ENCODE peak calls at places on chromosome 3, in ten cellular contexts. One of them, this sample, is unnamed.

GRCh38 chr3:20225769-20226168 is 39.8 kb upstream of the SGO1 start:
- DNase-seq in H1: no peak
- DNase-seq in NB4: peak; percentile 46
- DNase-seq in IMR-90: peak; percentile 3
- DNase-seq in K562: peak; percentile 17
- DNase-seq in body of pancreas: no peak
- DNase-seq in GM12891: no peak
- DNase-seq in HCT116: peak; percentile 40
- DNase-seq in heart left ventricle: no peak
- DNase-seq in ovary: no peak
- DNase-seq in this sample: peak; percentile 29

GRCh38 chr3:38533285-38533994 is 37.3 kb downstream of the EXOG start:
- DNase-seq in NB4: no peak
- DNase-seq in K562: peak; percentile 24
- DNase-seq in IMR-90: no peak
- DNase-seq in H1: no peak
- DNase-seq in ovary: no peak
- DNase-seq in HCT116: no peak
- DNase-seq in heart left ventricle: peak; percentile 91
- DNase-seq in body of pancreas: no peak
- DNase-seq in GM12891: no peak
- DNase-seq in this sample: peak; percentile 35

GRCh38 chr3:37608061-37608702 is 253.5 kb upstream of the CTDSPL start:
- DNase-seq in H1: no peak
- DNase-seq in heart left ventricle: no peak
- DNase-seq in NB4: no peak
- DNase-seq in K562: no peak
- DNase-seq in GM12891: no peak
- DNase-seq in IMR-90: no peak
- DNase-seq in ovary: no peak
- DNase-seq in HCT116: no peak
- DNase-seq in body of pancreas: no peak
- DNase-seq in this sample: no peak

GRCh38 chr3:106121491-106122289 is 252.9 kb upstream of the CBLB start:
- DNase-seq in body of pancreas: no peak
- DNase-seq in HCT116: no peak
- DNase-seq in NB4: no peak
- DNase-seq in heart left ventricle: no peak
- DNase-seq in GM12891: no peak
- DNase-seq in IMR-90: no peak
- DNase-seq in K562: no peak
- DNase-seq in H1: no peak
- DNase-seq in ovary: no peak
- DNase-seq in this sample: no peak

GRCh38 chr3:13194285-13195209 is 121.3 kb upstream of the IQSEC1 start:
- DNase-seq in H1: no peak
- DNase-seq in K562: no peak
- DNase-seq in HCT116: no peak
- DNase-seq in GM12891: no peak
- DNase-seq in body of pancreas: no peak
- DNase-seq in IMR-90: no peak
- DNase-seq in NB4: peak; percentile 59
- DNase-seq in ovary: no peak
- DNase-seq in heart left ventricle: no peak
- DNase-seq in this sample: no peak

GRCh38 chr3:70824078-70824477 is 511.6 kb upstream of the MDFIC2 start:
- DNase-seq in H1: no peak
- DNase-seq in ovary: no peak
- DNase-seq in IMR-90: peak; percentile 43
- DNase-seq in HCT116: no peak
- DNase-seq in body of pancreas: no peak
- DNase-seq in K562: no peak
- DNase-seq in NB4: no peak
- DNase-seq in GM12891: no peak
- DNase-seq in heart left ventricle: no peak
- DNase-seq in this sample: no peak

GRCh38 chr3:182143903-182144302 is 432.2 kb downstream of the SOX2 start:
- DNase-seq in HCT116: no peak
- DNase-seq in heart left ventricle: no peak
- DNase-seq in K562: no peak
- DNase-seq in H1: no peak
- DNase-seq in body of pancreas: no peak
- DNase-seq in ovary: no peak
- DNase-seq in GM12891: no peak
- DNase-seq in NB4: no peak
- DNase-seq in IMR-90: no peak
- DNase-seq in this sample: no peak

GRCh38 chr3:55615694-55616310 is 128.7 kb upstream of the WNT5A start:
- DNase-seq in body of pancreas: no peak
- DNase-seq in NB4: no peak
- DNase-seq in HCT116: no peak
- DNase-seq in heart left ventricle: peak; percentile 32
- DNase-seq in GM12891: no peak
- DNase-seq in IMR-90: no peak
- DNase-seq in K562: no peak
- DNase-seq in H1: peak; percentile 72
- DNase-seq in ovary: no peak
- DNase-seq in this sample: no peak

GRCh38 chr3:2154596-2154995 is 55.9 kb downstream of the CNTN4 start:
- DNase-seq in NB4: no peak
- DNase-seq in ovary: no peak
- DNase-seq in IMR-90: no peak
- DNase-seq in K562: no peak
- DNase-seq in heart left ventricle: no peak
- DNase-seq in H1: no peak
- DNase-seq in GM12891: no peak
- DNase-seq in body of pancreas: no peak
- DNase-seq in HCT116: no peak
- DNase-seq in this sample: no peak

GRCh38 chr3:194517333-194517732 is 30.5 kb upstream of the ATP13A3 start:
- DNase-seq in heart left ventricle: no peak
- DNase-seq in IMR-90: no peak
- DNase-seq in NB4: no peak
- DNase-seq in ovary: no peak
- DNase-seq in body of pancreas: no peak
- DNase-seq in GM12891: no peak
- DNase-seq in K562: no peak
- DNase-seq in H1: no peak
- DNase-seq in HCT116: no peak
- DNase-seq in this sample: no peak

GRCh38 chr3:104951426-104951825 is 415.3 kb upstream of the ALCAM start:
- DNase-seq in body of pancreas: no peak
- DNase-seq in HCT116: no peak
- DNase-seq in H1: no peak
- DNase-seq in GM12891: no peak
- DNase-seq in NB4: no peak
- DNase-seq in heart left ventricle: no peak
- DNase-seq in ovary: no peak
- DNase-seq in K562: no peak
- DNase-seq in IMR-90: peak; percentile 38
- DNase-seq in this sample: no peak

GRCh38 chr3:55364426-55364825 is 122.7 kb downstream of the WNT5A start:
- DNase-seq in GM12891: no peak
- DNase-seq in HCT116: no peak
- DNase-seq in NB4: no peak
- DNase-seq in H1: no peak
- DNase-seq in IMR-90: no peak
- DNase-seq in K562: no peak
- DNase-seq in ovary: no peak
- DNase-seq in heart left ventricle: no peak
- DNase-seq in body of pancreas: no peak
- DNase-seq in this sample: no peak

GRCh38 chr3:171134170-171134569 is 107.7 kb upstream of the SLC2A2 start:
- DNase-seq in IMR-90: no peak
- DNase-seq in H1: no peak
- DNase-seq in K562: no peak
- DNase-seq in body of pancreas: no peak
- DNase-seq in GM12891: no peak
- DNase-seq in ovary: no peak
- DNase-seq in NB4: no peak
- DNase-seq in heart left ventricle: no peak
- DNase-seq in HCT116: no peak
- DNase-seq in this sample: no peak

GRCh38 chr3:54427951-54428871 is 305.9 kb downstream of the CACNA2D3 start:
- DNase-seq in H1: peak; percentile 43
- DNase-seq in IMR-90: peak; percentile 76
- DNase-seq in heart left ventricle: peak; percentile 32
- DNase-seq in K562: peak; percentile 35
- DNase-seq in HCT116: peak; percentile 36
- DNase-seq in NB4: peak; percentile 68
- DNase-seq in GM12891: peak; percentile 18
- DNase-seq in body of pancreas: peak; percentile 56
- DNase-seq in ovary: peak; percentile 63
- DNase-seq in this sample: peak; percentile 64

DNA sequence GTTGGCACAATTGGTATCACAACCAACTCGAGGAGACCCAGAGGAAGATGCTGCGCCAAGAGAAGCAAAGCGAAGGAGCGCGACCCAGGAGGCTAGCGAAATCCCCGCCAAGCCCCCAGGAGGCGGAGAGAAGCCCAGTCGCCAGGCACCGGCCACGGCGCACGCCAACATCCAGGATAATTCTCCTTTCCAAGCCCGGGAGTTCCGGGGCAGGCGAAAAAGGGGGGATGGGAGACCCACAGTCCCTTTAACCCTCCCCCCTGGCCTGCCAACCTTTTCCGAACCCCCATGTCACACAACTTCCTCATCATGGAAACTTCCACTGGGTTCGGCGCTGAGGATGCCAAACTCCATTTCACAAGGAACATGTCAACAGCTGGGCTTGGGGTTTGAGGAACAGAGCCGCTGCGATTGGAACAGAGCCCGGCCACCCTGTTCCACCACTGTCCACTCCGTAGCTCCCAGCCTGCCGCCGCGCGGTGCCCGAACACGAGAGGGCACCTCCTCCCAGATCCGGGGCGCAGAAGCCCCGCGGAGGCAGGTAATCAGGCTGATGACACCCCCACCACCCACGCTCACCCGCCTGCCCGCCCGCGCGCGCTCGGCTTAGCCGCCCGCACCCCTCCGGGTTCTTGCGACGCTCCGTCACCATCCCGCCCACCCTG is 567 bp downstream of the THRB start:
- DNase-seq in K562: peak; percentile 77
- DNase-seq in H1: no peak
- DNase-seq in ovary: peak; percentile 44
- DNase-seq in heart left ventricle: peak; percentile 91
- DNase-seq in GM12891: no peak
- DNase-seq in HCT116: no peak
- DNase-seq in IMR-90: no peak
- DNase-seq in body of pancreas: peak; percentile 70
- DNase-seq in NB4: no peak
- DNase-seq in this sample: no peak
- TF ChIP-seq POLR2A in K562: no peak
- TF ChIP-seq POLR2A in H1: no peak
- TF ChIP-seq POLR2A in ovary: no peak
- TF ChIP-seq POLR2A in heart left ventricle: no peak
- TF ChIP-seq POLR2A in GM12891: no peak
- TF ChIP-seq POLR2A in HCT116: no peak
- TF ChIP-seq POLR2A in IMR-90: no peak
- TF ChIP-seq POLR2A in body of pancreas: no peak
- TF ChIP-seq POLR2A in NB4: no peak
- TF ChIP-seq POLR2A in this sample: peak; percentile 68

GRCh38 chr3:149368850-149369497 is 8.5 kb downstream of the TM4SF1 start:
- DNase-seq in K562: no peak
- DNase-seq in NB4: no peak
- DNase-seq in GM12891: no peak
- DNase-seq in H1: no peak
- DNase-seq in body of pancreas: no peak
- DNase-seq in HCT116: no peak
- DNase-seq in ovary: no peak
- DNase-seq in IMR-90: no peak
- DNase-seq in heart left ventricle: no peak
- DNase-seq in this sample: no peak
- TF ChIP-seq POLR2A in K562: no peak
- TF ChIP-seq POLR2A in NB4: no peak
- TF ChIP-seq POLR2A in GM12891: no peak
- TF ChIP-seq POLR2A in H1: no peak
- TF ChIP-seq POLR2A in body of pancreas: no peak
- TF ChIP-seq POLR2A in HCT116: no peak
- TF ChIP-seq POLR2A in ovary: no peak
- TF ChIP-seq POLR2A in IMR-90: no peak
- TF ChIP-seq POLR2A in heart left ventricle: no peak
- TF ChIP-seq POLR2A in this sample: no peak

DNA sequence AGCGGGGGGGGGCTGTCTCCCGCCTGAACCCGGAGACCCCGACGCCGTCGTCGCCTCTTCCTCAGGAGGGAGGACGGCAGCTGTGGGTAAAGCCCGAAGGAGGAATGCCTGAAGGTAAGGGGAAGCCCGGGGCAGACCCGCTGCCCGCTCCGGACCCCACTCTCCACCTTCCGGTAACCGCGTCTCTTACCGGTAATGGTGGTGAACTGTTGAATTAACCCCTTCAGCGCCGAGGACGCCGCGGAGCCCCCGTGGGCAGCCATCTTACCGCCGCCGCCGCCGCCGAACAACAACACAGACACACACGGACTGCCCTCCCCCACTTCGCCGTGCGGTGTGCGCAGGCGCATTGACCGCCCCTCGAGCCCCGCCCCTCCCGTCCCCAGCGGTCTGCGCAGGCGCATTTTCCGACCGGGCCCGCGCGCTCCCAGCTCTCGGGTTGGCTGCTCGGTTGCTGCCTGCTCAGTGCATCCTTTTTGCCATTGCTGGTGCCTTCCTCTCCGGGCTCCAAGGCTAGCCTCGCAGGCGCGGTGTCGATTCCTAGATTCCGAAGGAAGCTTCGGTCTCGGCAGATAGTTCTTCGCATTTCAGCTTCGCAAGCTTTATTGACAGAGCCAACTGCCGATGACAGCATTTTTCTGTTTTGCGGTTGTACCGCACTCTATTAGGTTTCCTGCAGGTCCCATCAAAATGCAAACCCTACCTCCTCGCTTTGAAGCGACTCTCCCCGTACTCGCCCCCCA is at the start of gene UBXN7:
- DNase-seq in IMR-90: peak; percentile 90
- DNase-seq in H1: peak; percentile 89
- DNase-seq in heart left ventricle: peak; percentile 97
- DNase-seq in ovary: peak; percentile 95
- DNase-seq in body of pancreas: peak; percentile 95
- DNase-seq in GM12891: peak; percentile 91
- DNase-seq in NB4: peak; percentile 93
- DNase-seq in HCT116: peak; percentile 69
- DNase-seq in K562: peak; percentile 100
- DNase-seq in this sample: peak; percentile 98
- TF ChIP-seq POLR2A in IMR-90: no peak
- TF ChIP-seq POLR2A in H1: peak; percentile 89
- TF ChIP-seq POLR2A in heart left ventricle: no peak
- TF ChIP-seq POLR2A in ovary: peak; percentile 57
- TF ChIP-seq POLR2A in body of pancreas: peak; percentile 23
- TF ChIP-seq POLR2A in GM12891: peak; percentile 79
- TF ChIP-seq POLR2A in NB4: peak; percentile 66
- TF ChIP-seq POLR2A in HCT116: peak; percentile 81
- TF ChIP-seq POLR2A in K562: peak; percentile 79
- TF ChIP-seq POLR2A in this sample: peak; percentile 81

DNA sequence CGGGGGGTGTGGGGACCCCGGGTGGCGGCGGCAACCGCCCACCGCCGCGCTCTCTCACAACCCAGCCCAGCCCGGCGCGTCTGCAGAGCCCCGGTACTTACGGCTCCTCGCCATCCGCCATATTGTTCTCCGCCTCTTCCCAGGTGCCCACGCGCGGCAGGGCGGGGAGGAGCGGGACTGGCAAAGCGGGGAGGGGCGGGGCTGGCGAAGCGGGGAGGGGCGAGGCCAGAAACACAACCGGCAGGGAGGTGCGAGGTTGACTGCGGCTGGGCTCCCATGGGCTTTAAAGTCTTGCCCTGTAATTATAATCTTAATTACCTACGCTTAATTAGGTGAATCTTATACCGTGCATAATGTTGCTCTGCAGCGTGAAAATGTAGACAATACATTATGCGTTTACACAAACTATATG is at the start of gene UBA3:
- DNase-seq in HCT116: peak; percentile 56
- DNase-seq in K562: peak; percentile 79
- DNase-seq in ovary: peak; percentile 89
- DNase-seq in H1: peak; percentile 36
- DNase-seq in body of pancreas: peak; percentile 90
- DNase-seq in heart left ventricle: peak; percentile 95
- DNase-seq in IMR-90: peak; percentile 77
- DNase-seq in GM12891: peak; percentile 66
- DNase-seq in NB4: peak; percentile 92
- DNase-seq in this sample: peak; percentile 92
- TF ChIP-seq POLR2A in HCT116: no peak
- TF ChIP-seq POLR2A in K562: no peak
- TF ChIP-seq POLR2A in ovary: no peak
- TF ChIP-seq POLR2A in H1: peak; percentile 86
- TF ChIP-seq POLR2A in body of pancreas: peak; percentile 18
- TF ChIP-seq POLR2A in heart left ventricle: no peak
- TF ChIP-seq POLR2A in IMR-90: no peak
- TF ChIP-seq POLR2A in GM12891: peak; percentile 80
- TF ChIP-seq POLR2A in NB4: peak; percentile 76
- TF ChIP-seq POLR2A in this sample: peak; percentile 20